ENCODE peak calls at places on chromosomes 5 and 9, in seven cellular contexts. R is IMR-90, X is neuronal stem cell, P is mesendoderm, D is H1, J is mesenchymal stem cell, S is trophoblast cell. K is an unnamed sample.

GRCh38 chr9:908806-909205 is 67.3 kb downstream of the DMRT1 start:
- DNase-seq in P (peak), R (no peak), X (no peak), D (peak), S (no peak), J (no peak), K (peak)

GRCh38 chr5:150428106-150428876 is 15.6 kb upstream of the CD74 start:
- DNase-seq in J (peak), X (no peak), P (no peak), D (no peak), R (no peak), S (peak), K (no peak)

GRCh38 chr5:14173419-14174234 is 30.5 kb downstream of the TRIO start:
- DNase-seq in J (peak), S (peak), P (no peak), R (no peak), X (no peak), D (no peak), K (no peak)

GRCh38 chr5:142197098-142197497 is 88.5 kb downstream of the NDFIP1 start:
- DNase-seq in S (no peak), R (peak), J (no peak), X (no peak), P (no peak), D (no peak), K (no peak)

GRCh38 chr5:38468202-38468656 is 88.2 kb downstream of the LIFR start:
- DNase-seq in X (no peak), D (no peak), P (no peak), J (peak), R (peak), S (peak), K (no peak)

GRCh38 chr9:114432323-114433067 is 44.7 kb upstream of the AKNA start:
- DNase-seq in R (no peak), X (no peak), P (no peak), S (no peak), J (no peak), D (no peak), K (peak)

GRCh38 chr5:22835630-22836029 is 17.5 kb downstream of the CDH12 start:
- DNase-seq in D (no peak), X (peak), J (no peak), R (no peak), S (no peak), P (no peak), K (no peak)

GRCh38 chr9:113468716-113469448 is 5.4 kb downstream of the RGS3 start:
- DNase-seq in R (no peak), J (no peak), P (no peak), S (no peak), D (no peak), X (no peak), K (no peak)

DNA sequence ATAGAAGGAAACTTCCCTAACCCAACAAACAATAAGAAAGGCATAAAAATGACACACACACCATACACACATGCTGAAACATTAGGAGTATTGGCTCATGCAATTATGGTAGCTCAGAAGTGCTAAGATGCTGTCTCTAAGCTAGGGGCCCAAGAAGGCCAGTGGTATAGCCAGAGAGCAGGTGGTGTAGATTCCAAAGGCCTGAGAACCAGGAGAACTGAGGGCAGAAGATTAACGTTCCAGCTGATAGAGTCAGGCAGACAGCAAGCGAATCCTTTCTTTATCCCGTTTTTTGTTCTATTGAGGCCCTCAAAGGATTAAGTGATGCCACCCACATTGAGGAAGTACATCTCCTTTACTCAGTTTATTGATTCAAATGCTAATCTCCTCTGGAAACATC is 262.9 kb downstream of the EPB41L4A start:
- DNase-seq in J (no peak), R (no peak), S (no peak), D (no peak), P (no peak), X (no peak), K (no peak)
- H3K4ac ChIP-seq in J (no peak), R (no peak), S (no peak), D (no peak), P (no peak), X (no peak), K (no peak)

DNA sequence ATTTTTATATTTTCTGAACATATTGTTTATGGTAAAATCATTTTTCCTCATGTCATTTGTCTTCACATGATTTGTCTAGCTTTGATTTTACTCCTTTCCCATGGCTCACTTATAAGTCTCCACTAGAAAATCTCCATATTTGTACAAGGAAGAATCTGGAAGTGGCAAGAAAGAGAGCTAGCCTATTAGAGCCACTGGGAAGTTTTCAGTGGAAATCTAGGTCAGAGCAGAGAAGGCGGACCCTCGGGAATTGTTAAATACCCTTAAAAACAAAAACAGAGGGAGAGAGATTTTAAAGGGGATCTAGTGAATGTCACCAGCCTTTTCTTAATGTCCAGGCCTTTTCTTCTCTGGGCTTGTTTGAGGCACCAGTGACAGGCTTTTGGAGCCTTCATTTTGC is 56.6 kb downstream of the GRAMD2B start:
- DNase-seq in R (no peak), J (no peak), X (no peak), D (no peak), S (no peak), P (no peak), K (no peak)
- H3K4ac ChIP-seq in R (no peak), J (no peak), X (no peak), D (no peak), S (no peak), P (no peak), K (no peak)

GRCh38 chr5:145775893-145776444 is 59.2 kb downstream of the PRELID2 start:
- DNase-seq in S (peak), P (no peak), X (no peak), D (no peak), J (peak), R (peak), K (no peak)

GRCh38 chr5:145776886-145777285 is 58.3 kb downstream of the PRELID2 start:
- DNase-seq in J (no peak), D (no peak), P (no peak), X (no peak), S (no peak), R (peak), K (no peak)

GRCh38 chr5:145778144-145778900 is 56.8 kb downstream of the PRELID2 start:
- DNase-seq in X (no peak), R (no peak), S (no peak), J (no peak), P (no peak), D (no peak), K (no peak)

GRCh38 chr5:145777445-145778063 is 57.6 kb downstream of the PRELID2 start:
- DNase-seq in D (no peak), X (no peak), R (no peak), J (no peak), P (no peak), S (no peak), K (no peak)

GRCh38 chr5:145780961-145781360 is 54.2 kb downstream of the PRELID2 start:
- DNase-seq in P (no peak), S (no peak), J (no peak), X (peak), D (no peak), R (no peak), K (no peak)
- H3K4ac ChIP-seq in P (no peak), S (no peak), J (no peak), X (no peak), D (no peak), R (no peak), K (no peak)

DNA sequence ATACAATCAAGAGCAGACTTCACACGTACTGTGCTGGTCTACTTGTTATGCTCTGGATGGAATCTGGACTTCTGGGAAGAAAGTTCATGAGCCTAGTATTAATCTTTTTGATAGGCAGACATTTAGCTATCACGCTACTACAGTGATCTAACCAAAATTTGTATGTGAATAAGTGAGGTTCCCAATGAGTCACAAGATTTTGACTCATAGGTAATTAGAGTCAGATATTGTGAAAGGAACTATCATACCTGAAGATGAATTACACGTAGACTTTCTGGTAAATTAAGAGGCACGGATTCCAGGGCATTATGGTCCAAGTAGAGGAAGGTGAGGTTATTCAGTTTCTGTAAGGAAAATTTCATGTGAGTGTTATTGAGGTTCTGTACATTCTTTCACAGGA is 18.4 kb downstream of the OGN start:
- DNase-seq in X (no peak), D (no peak), S (peak), R (peak), J (no peak), P (no peak), K (no peak)
- H3K4ac ChIP-seq in X (no peak), D (no peak), S (no peak), R (no peak), J (no peak), P (no peak), K (no peak)

GRCh38 chr5:35598707-35599370 is 18.8 kb upstream of the SPEF2 start:
- DNase-seq in S (no peak), J (no peak), R (no peak), X (no peak), P (peak), D (peak), K (peak)

GRCh38 chr5:35600591-35600990 is 17.1 kb upstream of the SPEF2 start:
- DNase-seq in S (peak), P (peak), J (no peak), D (no peak), R (no peak), X (no peak), K (no peak)
- H3K4ac ChIP-seq in S (no peak), P (no peak), J (no peak), D (no peak), R (no peak), X (no peak), K (no peak)

GRCh38 chr5:147567917-147568598 is 58.2 kb upstream of the DPYSL3 start:
- DNase-seq in P (peak), J (peak), S (peak), X (peak), D (peak), R (peak), K (peak)
- H3K4ac ChIP-seq in P (no peak), J (no peak), S (no peak), X (no peak), D (no peak), R (no peak), K (no peak)

GRCh38 chr5:56129288-56129687 is 103.8 kb downstream of the ANKRD55 start:
- DNase-seq in R (peak), J (no peak), P (no peak), D (no peak), X (no peak), S (no peak), K (no peak)

GRCh38 chr5:56123531-56124243 is 109.4 kb downstream of the ANKRD55 start:
- DNase-seq in R (peak), P (peak), D (peak), S (peak), J (peak), X (peak), K (peak)

GRCh38 chr5:56128166-56128565 is 105.0 kb downstream of the ANKRD55 start:
- DNase-seq in D (no peak), R (no peak), P (no peak), X (no peak), S (no peak), J (no peak), K (no peak)

GRCh38 chr5:56126487-56127179 is 106.5 kb downstream of the ANKRD55 start:
- DNase-seq in X (no peak), D (no peak), R (peak), J (no peak), P (no peak), S (no peak), K (no peak)

GRCh38 chr5:56124885-56125250 is 108.3 kb downstream of the ANKRD55 start:
- DNase-seq in R (no peak), J (peak), S (no peak), D (no peak), P (no peak), X (no peak), K (no peak)
- H3K4ac ChIP-seq in R (peak), J (peak), S (no peak), D (no peak), P (no peak), X (no peak), K (no peak)